ENCODE peak calls at places on chromosome 6, in nine cellular contexts. One of them, this sample, is unnamed.

GRCh38 chr6:42269553-42269952 is 51.9 kb upstream of the MRPS10 start:
- DNase-seq in CD8-positive, alpha-beta memory T cell: peak; percentile 54
- DNase-seq in RWPE1: no peak
- DNase-seq in NCI-H526: no peak
- DNase-seq in uterus: no peak
- DNase-seq in thyroid gland: no peak
- DNase-seq in neural crest cell: no peak
- DNase-seq in spleen: peak; percentile 84
- DNase-seq in natural killer cell treated with Interleukin-12 subunit alpha and Interleukin-12 subunit beta and Interleukin-15 and Interleukin-18, amount 100 ng/mL, for 72 hours: no peak
- DNase-seq in this sample: no peak

GRCh38 chr6:12275084-12275483 is 15.1 kb upstream of the EDN1 start:
- DNase-seq in CD8-positive, alpha-beta memory T cell: no peak
- DNase-seq in RWPE1: no peak
- DNase-seq in NCI-H526: no peak
- DNase-seq in uterus: no peak
- DNase-seq in thyroid gland: no peak
- DNase-seq in neural crest cell: no peak
- DNase-seq in spleen: no peak
- DNase-seq in natural killer cell treated with Interleukin-12 subunit alpha and Interleukin-12 subunit beta and Interleukin-15 and Interleukin-18, amount 100 ng/mL, for 72 hours: no peak
- DNase-seq in this sample: no peak

GRCh38 chr6:32906539-32906938 is 34.3 kb downstream of the HLA-DMB start:
- DNase-seq in CD8-positive, alpha-beta memory T cell: no peak
- DNase-seq in RWPE1: no peak
- DNase-seq in NCI-H526: no peak
- DNase-seq in uterus: no peak
- DNase-seq in thyroid gland: no peak
- DNase-seq in neural crest cell: no peak
- DNase-seq in spleen: no peak
- DNase-seq in natural killer cell treated with Interleukin-12 subunit alpha and Interleukin-12 subunit beta and Interleukin-15 and Interleukin-18, amount 100 ng/mL, for 72 hours: no peak
- DNase-seq in this sample: no peak

GRCh38 chr6:4946521-4946920 is 57.3 kb downstream of the RPP40 start:
- DNase-seq in CD8-positive, alpha-beta memory T cell: no peak
- DNase-seq in RWPE1: no peak
- DNase-seq in NCI-H526: no peak
- DNase-seq in uterus: no peak
- DNase-seq in thyroid gland: no peak
- DNase-seq in neural crest cell: no peak
- DNase-seq in spleen: no peak
- DNase-seq in natural killer cell treated with Interleukin-12 subunit alpha and Interleukin-12 subunit beta and Interleukin-15 and Interleukin-18, amount 100 ng/mL, for 72 hours: no peak
- DNase-seq in this sample: no peak

GRCh38 chr6:4853782-4854511 is 77.7 kb downstream of the CDYL start:
- DNase-seq in CD8-positive, alpha-beta memory T cell: no peak
- DNase-seq in RWPE1: peak; percentile 16
- DNase-seq in NCI-H526: no peak
- DNase-seq in uterus: no peak
- DNase-seq in thyroid gland: no peak
- DNase-seq in neural crest cell: no peak
- DNase-seq in spleen: no peak
- DNase-seq in natural killer cell treated with Interleukin-12 subunit alpha and Interleukin-12 subunit beta and Interleukin-15 and Interleukin-18, amount 100 ng/mL, for 72 hours: no peak
- DNase-seq in this sample: peak; percentile 13

GRCh38 chr6:38179794-38180430 is 360.4 kb downstream of the ZFAND3 start:
- DNase-seq in CD8-positive, alpha-beta memory T cell: no peak
- DNase-seq in RWPE1: no peak
- DNase-seq in NCI-H526: no peak
- DNase-seq in uterus: no peak
- DNase-seq in thyroid gland: no peak
- DNase-seq in neural crest cell: no peak
- DNase-seq in spleen: peak; percentile 41
- DNase-seq in natural killer cell treated with Interleukin-12 subunit alpha and Interleukin-12 subunit beta and Interleukin-15 and Interleukin-18, amount 100 ng/mL, for 72 hours: no peak
- DNase-seq in this sample: no peak

GRCh38 chr6:152085533-152085932 is 278.1 kb downstream of the ESR1 start:
- DNase-seq in CD8-positive, alpha-beta memory T cell: no peak
- DNase-seq in RWPE1: peak; percentile 25
- DNase-seq in NCI-H526: no peak
- DNase-seq in uterus: no peak
- DNase-seq in thyroid gland: no peak
- DNase-seq in neural crest cell: no peak
- DNase-seq in spleen: no peak
- DNase-seq in natural killer cell treated with Interleukin-12 subunit alpha and Interleukin-12 subunit beta and Interleukin-15 and Interleukin-18, amount 100 ng/mL, for 72 hours: no peak
- DNase-seq in this sample: no peak

GRCh38 chr6:15770347-15771143 is 107.7 kb upstream of the DTNBP1 start:
- DNase-seq in CD8-positive, alpha-beta memory T cell: no peak
- DNase-seq in RWPE1: no peak
- DNase-seq in NCI-H526: no peak
- DNase-seq in uterus: no peak
- DNase-seq in thyroid gland: no peak
- DNase-seq in neural crest cell: no peak
- DNase-seq in spleen: no peak
- DNase-seq in natural killer cell treated with Interleukin-12 subunit alpha and Interleukin-12 subunit beta and Interleukin-15 and Interleukin-18, amount 100 ng/mL, for 72 hours: no peak
- DNase-seq in this sample: no peak

GRCh38 chr6:157143171-157143884 is 180.0 kb downstream of the TMEM242 start:
- DNase-seq in CD8-positive, alpha-beta memory T cell: peak; percentile 60
- DNase-seq in RWPE1: no peak
- DNase-seq in NCI-H526: no peak
- DNase-seq in uterus: no peak
- DNase-seq in thyroid gland: no peak
- DNase-seq in neural crest cell: no peak
- DNase-seq in spleen: no peak
- DNase-seq in natural killer cell treated with Interleukin-12 subunit alpha and Interleukin-12 subunit beta and Interleukin-15 and Interleukin-18, amount 100 ng/mL, for 72 hours: peak; percentile 77
- DNase-seq in this sample: no peak

GRCh38 chr6:165762876-165763275 is 99.8 kb upstream of the PDE10A start:
- DNase-seq in CD8-positive, alpha-beta memory T cell: no peak
- DNase-seq in RWPE1: no peak
- DNase-seq in NCI-H526: no peak
- DNase-seq in uterus: no peak
- DNase-seq in thyroid gland: no peak
- DNase-seq in neural crest cell: no peak
- DNase-seq in spleen: no peak
- DNase-seq in natural killer cell treated with Interleukin-12 subunit alpha and Interleukin-12 subunit beta and Interleukin-15 and Interleukin-18, amount 100 ng/mL, for 72 hours: no peak
- DNase-seq in this sample: no peak

GRCh38 chr6:19303381-19303780 is 533.8 kb upstream of the ID4 start:
- DNase-seq in CD8-positive, alpha-beta memory T cell: no peak
- DNase-seq in RWPE1: no peak
- DNase-seq in NCI-H526: peak; percentile 48
- DNase-seq in uterus: peak; percentile 17
- DNase-seq in thyroid gland: peak; percentile 35
- DNase-seq in neural crest cell: no peak
- DNase-seq in spleen: no peak
- DNase-seq in natural killer cell treated with Interleukin-12 subunit alpha and Interleukin-12 subunit beta and Interleukin-15 and Interleukin-18, amount 100 ng/mL, for 72 hours: no peak
- DNase-seq in this sample: no peak

GRCh38 chr6:118186676-118187567 is 279.9 kb downstream of the SLC35F1 start:
- DNase-seq in CD8-positive, alpha-beta memory T cell: no peak
- DNase-seq in RWPE1: no peak
- DNase-seq in NCI-H526: peak; percentile 11
- DNase-seq in uterus: no peak
- DNase-seq in thyroid gland: no peak
- DNase-seq in neural crest cell: no peak
- DNase-seq in spleen: no peak
- DNase-seq in natural killer cell treated with Interleukin-12 subunit alpha and Interleukin-12 subunit beta and Interleukin-15 and Interleukin-18, amount 100 ng/mL, for 72 hours: no peak
- DNase-seq in this sample: no peak

GRCh38 chr6:44177691-44178423 is 19.2 kb downstream of the CAPN11 start:
- DNase-seq in CD8-positive, alpha-beta memory T cell: no peak
- DNase-seq in RWPE1: peak; percentile 45
- DNase-seq in NCI-H526: no peak
- DNase-seq in uterus: peak; percentile 61
- DNase-seq in thyroid gland: peak; percentile 21
- DNase-seq in neural crest cell: no peak
- DNase-seq in spleen: no peak
- DNase-seq in natural killer cell treated with Interleukin-12 subunit alpha and Interleukin-12 subunit beta and Interleukin-15 and Interleukin-18, amount 100 ng/mL, for 72 hours: no peak
- DNase-seq in this sample: peak; percentile 75

GRCh38 chr6:6315660-6316059 is 4.8 kb downstream of the F13A1 start:
- DNase-seq in CD8-positive, alpha-beta memory T cell: no peak
- DNase-seq in RWPE1: peak; percentile 31
- DNase-seq in NCI-H526: peak; percentile 14
- DNase-seq in uterus: peak; percentile 30
- DNase-seq in thyroid gland: peak; percentile 55
- DNase-seq in neural crest cell: peak; percentile 53
- DNase-seq in spleen: no peak
- DNase-seq in natural killer cell treated with Interleukin-12 subunit alpha and Interleukin-12 subunit beta and Interleukin-15 and Interleukin-18, amount 100 ng/mL, for 72 hours: no peak
- DNase-seq in this sample: peak; percentile 8

GRCh38 chr6:108117427-108118358 is 43.2 kb upstream of the OSTM1 start:
- DNase-seq in CD8-positive, alpha-beta memory T cell: peak; percentile 26
- DNase-seq in RWPE1: no peak
- DNase-seq in NCI-H526: no peak
- DNase-seq in uterus: peak; percentile 23
- DNase-seq in thyroid gland: peak; percentile 26
- DNase-seq in neural crest cell: no peak
- DNase-seq in spleen: peak; percentile 89
- DNase-seq in natural killer cell treated with Interleukin-12 subunit alpha and Interleukin-12 subunit beta and Interleukin-15 and Interleukin-18, amount 100 ng/mL, for 72 hours: peak; percentile 75
- DNase-seq in this sample: no peak

GRCh38 chr6:34806738-34807453 is 15.0 kb downstream of the BLTP3A start:
- DNase-seq in CD8-positive, alpha-beta memory T cell: no peak
- DNase-seq in RWPE1: peak; percentile 55
- DNase-seq in NCI-H526: no peak
- DNase-seq in uterus: no peak
- DNase-seq in thyroid gland: no peak
- DNase-seq in neural crest cell: no peak
- DNase-seq in spleen: no peak
- DNase-seq in natural killer cell treated with Interleukin-12 subunit alpha and Interleukin-12 subunit beta and Interleukin-15 and Interleukin-18, amount 100 ng/mL, for 72 hours: no peak
- DNase-seq in this sample: peak; percentile 19

GRCh38 chr6:78611886-78612480 is 255.4 kb upstream of the IRAK1BP1 start:
- DNase-seq in CD8-positive, alpha-beta memory T cell: no peak
- DNase-seq in RWPE1: peak; percentile 52
- DNase-seq in NCI-H526: no peak
- DNase-seq in uterus: no peak
- DNase-seq in thyroid gland: no peak
- DNase-seq in neural crest cell: no peak
- DNase-seq in spleen: no peak
- DNase-seq in natural killer cell treated with Interleukin-12 subunit alpha and Interleukin-12 subunit beta and Interleukin-15 and Interleukin-18, amount 100 ng/mL, for 72 hours: no peak
- DNase-seq in this sample: no peak

GRCh38 chr6:166473886-166474596 is 91.3 kb upstream of the MPC1 start:
- DNase-seq in CD8-positive, alpha-beta memory T cell: no peak
- DNase-seq in RWPE1: no peak
- DNase-seq in NCI-H526: no peak
- DNase-seq in uterus: no peak
- DNase-seq in thyroid gland: no peak
- DNase-seq in neural crest cell: no peak
- DNase-seq in spleen: peak; percentile 31
- DNase-seq in natural killer cell treated with Interleukin-12 subunit alpha and Interleukin-12 subunit beta and Interleukin-15 and Interleukin-18, amount 100 ng/mL, for 72 hours: no peak
- DNase-seq in this sample: no peak

This sample was measured in H54.